ENCODE peak calls at places on chromosomes 13 and 19, in eight cellular contexts. One of them, this sample, is unnamed.

GRCh38 chr19:55113570-55114039 is 3.8 kb downstream of the PPP1R12C start:
- DNase-seq in AG09309: peak
- DNase-seq in kidney epithelial cell: peak
- DNase-seq in mucosa of descending colon: peak
- DNase-seq in ascending aorta: peak
- DNase-seq in adrenal gland: peak
- DNase-seq in epithelial cell of esophagus: no peak
- DNase-seq in spleen: no peak
- DNase-seq in this sample: peak

GRCh38 chr13:51817717-51818116 is 13.8 kb upstream of the DHRS12 start:
- DNase-seq in spleen: no peak
- DNase-seq in epithelial cell of esophagus: no peak
- DNase-seq in mucosa of descending colon: no peak
- DNase-seq in adrenal gland: no peak
- DNase-seq in AG09309: no peak
- DNase-seq in ascending aorta: no peak
- DNase-seq in kidney epithelial cell: no peak
- DNase-seq in this sample: no peak

GRCh38 chr13:29859971-29860370 is 9.6 kb upstream of the UBL3 start:
- DNase-seq in epithelial cell of esophagus: peak
- DNase-seq in AG09309: no peak
- DNase-seq in spleen: no peak
- DNase-seq in adrenal gland: no peak
- DNase-seq in kidney epithelial cell: no peak
- DNase-seq in mucosa of descending colon: no peak
- DNase-seq in ascending aorta: no peak
- DNase-seq in this sample: no peak

GRCh38 chr19:6536138-6536671 is 5.4 kb downstream of the TNFSF9 start:
- DNase-seq in kidney epithelial cell: no peak
- DNase-seq in mucosa of descending colon: peak
- DNase-seq in epithelial cell of esophagus: peak
- DNase-seq in AG09309: no peak
- DNase-seq in adrenal gland: peak
- DNase-seq in ascending aorta: peak
- DNase-seq in spleen: peak
- DNase-seq in this sample: no peak

GRCh38 chr13:30690282-30691188 is 44.8 kb upstream of the ALOX5AP start:
- DNase-seq in adrenal gland: peak
- DNase-seq in kidney epithelial cell: peak
- DNase-seq in epithelial cell of esophagus: peak
- DNase-seq in ascending aorta: peak
- DNase-seq in AG09309: peak
- DNase-seq in spleen: peak
- DNase-seq in mucosa of descending colon: peak
- DNase-seq in this sample: peak

GRCh38 chr19:18418725-18419194 is 438 bp upstream of the SSBP4 start:
- DNase-seq in mucosa of descending colon: peak
- DNase-seq in adrenal gland: peak
- DNase-seq in ascending aorta: peak
- DNase-seq in spleen: peak
- DNase-seq in AG09309: no peak
- DNase-seq in kidney epithelial cell: no peak
- DNase-seq in epithelial cell of esophagus: peak
- DNase-seq in this sample: no peak

GRCh38 chr19:15666186-15666585 is 6.7 kb upstream of the CYP4F12 start:
- DNase-seq in ascending aorta: no peak
- DNase-seq in spleen: no peak
- DNase-seq in AG09309: no peak
- DNase-seq in adrenal gland: no peak
- DNase-seq in mucosa of descending colon: no peak
- DNase-seq in epithelial cell of esophagus: no peak
- DNase-seq in kidney epithelial cell: no peak
- DNase-seq in this sample: no peak

GRCh38 chr13:26061947-26062346 is 10.1 kb upstream of the SHISA2 start:
- DNase-seq in mucosa of descending colon: no peak
- DNase-seq in AG09309: peak
- DNase-seq in ascending aorta: no peak
- DNase-seq in spleen: no peak
- DNase-seq in epithelial cell of esophagus: peak
- DNase-seq in kidney epithelial cell: peak
- DNase-seq in adrenal gland: no peak
- DNase-seq in this sample: peak

GRCh38 chr19:39497850-39498261 is 891 bp upstream of the DLL3 start:
- DNase-seq in mucosa of descending colon: peak
- DNase-seq in adrenal gland: no peak
- DNase-seq in kidney epithelial cell: no peak
- DNase-seq in spleen: no peak
- DNase-seq in AG09309: no peak
- DNase-seq in epithelial cell of esophagus: peak
- DNase-seq in ascending aorta: no peak
- DNase-seq in this sample: no peak

GRCh38 chr13:51158365-51158764 is 47.3 kb upstream of the C13orf42 start:
- DNase-seq in ascending aorta: no peak
- DNase-seq in AG09309: no peak
- DNase-seq in kidney epithelial cell: no peak
- DNase-seq in epithelial cell of esophagus: no peak
- DNase-seq in spleen: no peak
- DNase-seq in mucosa of descending colon: no peak
- DNase-seq in adrenal gland: no peak
- DNase-seq in this sample: no peak

GRCh38 chr13:30042272-30042671 is 191.9 kb upstream of the UBL3 start:
- DNase-seq in adrenal gland: no peak
- DNase-seq in mucosa of descending colon: no peak
- DNase-seq in epithelial cell of esophagus: no peak
- DNase-seq in spleen: no peak
- DNase-seq in AG09309: no peak
- DNase-seq in ascending aorta: no peak
- DNase-seq in kidney epithelial cell: no peak
- DNase-seq in this sample: no peak

GRCh38 chr13:74978596-74978995 is 503.4 kb downstream of the TBC1D4 start:
- DNase-seq in mucosa of descending colon: no peak
- DNase-seq in ascending aorta: no peak
- DNase-seq in AG09309: no peak
- DNase-seq in adrenal gland: no peak
- DNase-seq in spleen: no peak
- DNase-seq in epithelial cell of esophagus: peak
- DNase-seq in kidney epithelial cell: peak
- DNase-seq in this sample: no peak

GRCh38 chr13:114311908-114312307 is 2.4 kb upstream of the CHAMP1 start:
- DNase-seq in AG09309: no peak
- DNase-seq in ascending aorta: no peak
- DNase-seq in kidney epithelial cell: no peak
- DNase-seq in spleen: no peak
- DNase-seq in mucosa of descending colon: no peak
- DNase-seq in adrenal gland: no peak
- DNase-seq in epithelial cell of esophagus: no peak
- DNase-seq in this sample: no peak

GRCh38 chr19:17049711-17050280 is 23.2 kb upstream of the CPAMD8 start:
- DNase-seq in kidney epithelial cell: no peak
- DNase-seq in adrenal gland: no peak
- DNase-seq in mucosa of descending colon: no peak
- DNase-seq in spleen: no peak
- DNase-seq in AG09309: peak
- DNase-seq in ascending aorta: no peak
- DNase-seq in epithelial cell of esophagus: peak
- DNase-seq in this sample: no peak

GRCh38 chr19:49132974-49133609 is 13.7 kb downstream of the PPFIA3 start:
- DNase-seq in AG09309: no peak
- DNase-seq in mucosa of descending colon: peak
- DNase-seq in epithelial cell of esophagus: no peak
- DNase-seq in spleen: no peak
- DNase-seq in ascending aorta: no peak
- DNase-seq in adrenal gland: no peak
- DNase-seq in kidney epithelial cell: no peak
- DNase-seq in this sample: no peak

GRCh38 chr13:106796280-106797047 is 228.5 kb upstream of the ARGLU1 start:
- DNase-seq in adrenal gland: no peak
- DNase-seq in mucosa of descending colon: no peak
- DNase-seq in kidney epithelial cell: no peak
- DNase-seq in epithelial cell of esophagus: no peak
- DNase-seq in spleen: no peak
- DNase-seq in ascending aorta: no peak
- DNase-seq in AG09309: no peak
- DNase-seq in this sample: no peak

GRCh38 chr13:29454931-29455481 is 140.5 kb downstream of the SLC7A1 start:
- DNase-seq in mucosa of descending colon: no peak
- DNase-seq in epithelial cell of esophagus: peak
- DNase-seq in kidney epithelial cell: no peak
- DNase-seq in AG09309: no peak
- DNase-seq in adrenal gland: no peak
- DNase-seq in ascending aorta: no peak
- DNase-seq in spleen: no peak
- DNase-seq in this sample: no peak

GRCh38 chr13:76293346-76293745 is 592.9 kb downstream of the KCTD12 start:
- DNase-seq in ascending aorta: no peak
- DNase-seq in epithelial cell of esophagus: peak
- DNase-seq in AG09309: peak
- DNase-seq in adrenal gland: no peak
- DNase-seq in mucosa of descending colon: no peak
- DNase-seq in spleen: no peak
- DNase-seq in kidney epithelial cell: peak
- DNase-seq in this sample: no peak

GRCh38 chr13:72174549-72174948 is 307.5 kb upstream of the DACH1 start:
- DNase-seq in ascending aorta: no peak
- DNase-seq in kidney epithelial cell: no peak
- DNase-seq in spleen: no peak
- DNase-seq in mucosa of descending colon: no peak
- DNase-seq in adrenal gland: no peak
- DNase-seq in AG09309: no peak
- DNase-seq in epithelial cell of esophagus: no peak
- DNase-seq in this sample: no peak

DNA sequence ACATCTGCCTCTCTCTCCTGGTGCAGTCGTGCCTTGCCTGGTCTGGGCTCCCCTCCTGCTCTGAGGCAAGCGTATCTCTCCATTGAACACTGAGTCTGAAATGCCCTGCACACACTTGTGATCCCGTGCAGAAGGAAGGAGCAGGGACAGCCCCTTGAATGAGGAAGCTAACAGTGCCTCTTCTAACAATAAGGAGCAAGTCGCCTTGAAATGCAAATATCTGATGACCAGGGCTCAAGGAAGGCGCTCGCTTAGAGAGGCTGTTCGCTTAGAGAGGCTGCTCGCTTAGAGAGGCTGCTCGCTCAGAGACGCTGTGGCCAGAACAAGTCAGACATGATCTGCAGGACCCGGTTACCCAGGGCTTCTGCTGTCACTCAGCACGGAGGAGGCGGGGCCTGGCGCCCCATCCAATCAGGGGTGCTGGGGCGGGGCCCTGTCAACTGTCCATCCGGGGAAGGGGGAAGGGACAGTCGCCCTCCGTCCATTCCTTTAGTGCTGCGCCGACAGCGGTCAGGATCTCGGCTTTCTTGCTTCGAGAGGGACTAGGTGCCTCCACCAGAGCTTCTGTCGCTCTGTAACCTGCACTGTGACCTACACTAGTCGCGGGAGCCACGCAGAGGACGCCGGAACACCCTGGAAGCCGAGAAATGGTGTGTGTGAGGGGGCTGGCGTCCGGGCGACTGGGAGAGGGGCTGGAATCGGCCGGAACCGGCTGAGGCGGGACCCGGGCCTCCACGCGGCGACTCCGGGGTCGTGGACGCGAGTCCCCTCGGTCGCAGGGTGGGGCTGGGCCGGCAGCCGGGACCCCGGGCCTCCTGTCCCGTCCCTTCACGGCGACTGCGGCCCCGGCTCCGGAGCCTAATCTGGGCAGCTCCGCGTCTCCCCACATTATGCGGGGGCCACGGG is at the start of gene ZNF440:
- DNase-seq in kidney epithelial cell: peak
- DNase-seq in adrenal gland: peak
- DNase-seq in AG09309: peak
- DNase-seq in ascending aorta: peak
- DNase-seq in mucosa of descending colon: peak
- DNase-seq in epithelial cell of esophagus: peak
- DNase-seq in spleen: peak
- DNase-seq in this sample: peak
- TF ChIP-seq CTCF in kidney epithelial cell: no peak
- TF ChIP-seq CTCF in adrenal gland: no peak
- TF ChIP-seq CTCF in AG09309: no peak
- TF ChIP-seq CTCF in ascending aorta: no peak
- TF ChIP-seq CTCF in mucosa of descending colon: no peak
- TF ChIP-seq CTCF in epithelial cell of esophagus: no peak
- TF ChIP-seq CTCF in spleen: peak
- TF ChIP-seq CTCF in this sample: no peak

DNA sequence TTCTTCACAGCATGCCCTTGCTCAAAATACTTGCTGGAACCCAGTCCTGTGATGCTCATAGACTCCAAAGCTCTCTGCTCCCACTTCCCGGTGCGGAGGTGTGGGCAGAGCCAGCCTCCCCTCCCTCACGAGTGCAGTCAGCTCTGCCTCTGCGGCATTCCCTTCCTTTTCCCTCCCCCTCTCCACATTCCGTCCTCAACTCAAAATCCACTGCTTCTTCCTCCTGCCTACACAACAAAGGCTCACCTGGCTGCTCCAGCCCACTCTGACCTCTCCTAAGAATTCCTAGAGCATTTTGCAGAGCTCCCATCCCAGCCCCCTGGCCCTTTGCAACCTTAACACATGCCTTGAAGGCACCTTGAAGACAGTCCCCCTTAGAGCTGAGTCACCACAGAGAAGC is 527.9 kb downstream of the MYO16 start:
- DNase-seq in epithelial cell of esophagus: peak
- DNase-seq in kidney epithelial cell: no peak
- DNase-seq in spleen: no peak
- DNase-seq in ascending aorta: no peak
- DNase-seq in adrenal gland: no peak
- DNase-seq in AG09309: no peak
- DNase-seq in mucosa of descending colon: no peak
- DNase-seq in this sample: no peak
- H3K4me3 ChIP-seq in epithelial cell of esophagus: no peak
- H3K4me3 ChIP-seq in kidney epithelial cell: no peak
- H3K4me3 ChIP-seq in spleen: no peak
- H3K4me3 ChIP-seq in ascending aorta: no peak
- H3K4me3 ChIP-seq in adrenal gland: no peak
- H3K4me3 ChIP-seq in AG09309: no peak
- H3K4me3 ChIP-seq in mucosa of descending colon: no peak
- H3K4me3 ChIP-seq in this sample: no peak

DNA sequence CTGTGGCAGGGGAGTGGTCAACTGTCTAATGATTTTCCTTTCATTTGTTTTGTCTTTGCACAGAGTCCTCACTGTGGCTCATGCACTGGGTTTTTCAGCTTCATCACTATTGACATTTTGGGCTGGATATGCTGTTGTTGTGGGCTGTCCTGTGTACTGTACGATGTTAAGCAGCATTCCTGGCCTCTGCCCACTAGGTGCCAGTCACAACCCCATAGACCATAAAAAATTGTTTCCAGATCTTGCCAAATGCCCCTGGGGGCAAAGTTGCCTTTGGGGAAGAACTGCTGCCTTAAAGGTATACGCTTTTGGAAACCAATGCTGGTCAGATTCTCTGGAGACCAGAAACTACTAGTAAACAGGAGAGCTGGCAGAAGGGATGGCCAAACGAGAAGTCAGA is 310.4 kb downstream of the SPRY2 start:
- DNase-seq in adrenal gland: no peak
- DNase-seq in ascending aorta: no peak
- DNase-seq in kidney epithelial cell: no peak
- DNase-seq in epithelial cell of esophagus: peak
- DNase-seq in mucosa of descending colon: peak
- DNase-seq in AG09309: no peak
- DNase-seq in spleen: no peak
- DNase-seq in this sample: no peak
- TF ChIP-seq CTCF in adrenal gland: no peak
- TF ChIP-seq CTCF in ascending aorta: no peak
- TF ChIP-seq CTCF in kidney epithelial cell: peak
- TF ChIP-seq CTCF in epithelial cell of esophagus: peak
- TF ChIP-seq CTCF in mucosa of descending colon: no peak
- TF ChIP-seq CTCF in AG09309: peak
- TF ChIP-seq CTCF in spleen: peak
- TF ChIP-seq CTCF in this sample: peak

GRCh38 chr19:47485210-47485609 is 1.2 kb upstream of the KPTN start:
- DNase-seq in AG09309: no peak
- DNase-seq in ascending aorta: no peak
- DNase-seq in spleen: no peak
- DNase-seq in kidney epithelial cell: no peak
- DNase-seq in adrenal gland: no peak
- DNase-seq in epithelial cell of esophagus: no peak
- DNase-seq in mucosa of descending colon: no peak
- DNase-seq in this sample: no peak
- H3K4me3 ChIP-seq in AG09309: no peak
- H3K4me3 ChIP-seq in ascending aorta: no peak
- H3K4me3 ChIP-seq in spleen: peak
- H3K4me3 ChIP-seq in kidney epithelial cell: no peak
- H3K4me3 ChIP-seq in adrenal gland: no peak
- H3K4me3 ChIP-seq in epithelial cell of esophagus: peak
- H3K4me3 ChIP-seq in mucosa of descending colon: no peak
- H3K4me3 ChIP-seq in this sample: no peak

This sample was measured in AG04449.